ENCODE peak calls at places on chromosomes 1 and 21, in six cellular contexts. One of them, this sample, is unnamed.

GRCh38 chr1:210621712-210622111 is 293.0 kb downstream of the HHAT start:
- DNase-seq in HFF-Myc: no peak
- DNase-seq in fibroblast of lung: no peak
- DNase-seq in trophoblast cell: no peak
- DNase-seq in iPS DF 6.9: no peak
- DNase-seq in HCT116: no peak
- DNase-seq in this sample: no peak

GRCh38 chr1:119227446-119227845 is 87.0 kb upstream of the WARS2 start:
- DNase-seq in trophoblast cell: peak
- DNase-seq in HFF-Myc: no peak
- DNase-seq in fibroblast of lung: no peak
- DNase-seq in HCT116: no peak
- DNase-seq in iPS DF 6.9: no peak
- DNase-seq in this sample: no peak

GRCh38 chr1:197464039-197464438 is 196.0 kb downstream of the CRB1 start:
- DNase-seq in HFF-Myc: peak
- DNase-seq in HCT116: no peak
- DNase-seq in fibroblast of lung: peak
- DNase-seq in iPS DF 6.9: no peak
- DNase-seq in trophoblast cell: peak
- DNase-seq in this sample: peak

GRCh38 chr1:78690516-78690915 is 40.9 kb downstream of the IFI44 start:
- DNase-seq in trophoblast cell: peak
- DNase-seq in HCT116: no peak
- DNase-seq in HFF-Myc: no peak
- DNase-seq in fibroblast of lung: no peak
- DNase-seq in iPS DF 6.9: no peak
- DNase-seq in this sample: no peak

GRCh38 chr1:151840421-151840820 is 801 bp upstream of the C2CD4D start:
- DNase-seq in iPS DF 6.9: no peak
- DNase-seq in fibroblast of lung: no peak
- DNase-seq in HFF-Myc: no peak
- DNase-seq in HCT116: no peak
- DNase-seq in trophoblast cell: no peak
- DNase-seq in this sample: no peak

GRCh38 chr1:197677752-197678295 is 97.5 kb downstream of the DENND1B start:
- DNase-seq in fibroblast of lung: no peak
- DNase-seq in HFF-Myc: no peak
- DNase-seq in trophoblast cell: no peak
- DNase-seq in iPS DF 6.9: no peak
- DNase-seq in HCT116: no peak
- DNase-seq in this sample: no peak

GRCh38 chr21:45018131-45019075 is 56.0 kb upstream of the ADARB1 start:
- DNase-seq in HCT116: no peak
- DNase-seq in HFF-Myc: no peak
- DNase-seq in trophoblast cell: no peak
- DNase-seq in fibroblast of lung: no peak
- DNase-seq in iPS DF 6.9: no peak
- DNase-seq in this sample: no peak

GRCh38 chr21:18041012-18041411 is 203.6 kb upstream of the CHODL start:
- DNase-seq in HFF-Myc: no peak
- DNase-seq in fibroblast of lung: no peak
- DNase-seq in HCT116: no peak
- DNase-seq in iPS DF 6.9: peak
- DNase-seq in trophoblast cell: peak
- DNase-seq in this sample: peak

GRCh38 chr1:197924516-197925123 is 7.4 kb downstream of the LHX9 start:
- DNase-seq in iPS DF 6.9: no peak
- DNase-seq in trophoblast cell: peak
- DNase-seq in HCT116: peak
- DNase-seq in HFF-Myc: peak
- DNase-seq in fibroblast of lung: peak
- DNase-seq in this sample: peak

GRCh38 chr1:218259800-218260199 is 25.3 kb upstream of the RRP15 start:
- DNase-seq in fibroblast of lung: no peak
- DNase-seq in trophoblast cell: peak
- DNase-seq in HFF-Myc: no peak
- DNase-seq in HCT116: peak
- DNase-seq in iPS DF 6.9: no peak
- DNase-seq in this sample: no peak

GRCh38 chr1:215891266-215891665 is 324.2 kb downstream of the KCTD3 start:
- DNase-seq in fibroblast of lung: no peak
- DNase-seq in trophoblast cell: no peak
- DNase-seq in iPS DF 6.9: no peak
- DNase-seq in HFF-Myc: no peak
- DNase-seq in HCT116: no peak
- DNase-seq in this sample: no peak

GRCh38 chr1:86714159-86714558 is 9.8 kb downstream of the SH3GLB1 start:
- DNase-seq in fibroblast of lung: peak
- DNase-seq in HCT116: no peak
- DNase-seq in HFF-Myc: no peak
- DNase-seq in iPS DF 6.9: no peak
- DNase-seq in trophoblast cell: no peak
- DNase-seq in this sample: no peak

GRCh38 chr1:2386636-2387611 is 4.4 kb downstream of the MORN1 start:
- DNase-seq in iPS DF 6.9: no peak
- DNase-seq in HFF-Myc: no peak
- DNase-seq in fibroblast of lung: no peak
- DNase-seq in trophoblast cell: no peak
- DNase-seq in HCT116: no peak
- DNase-seq in this sample: no peak

GRCh38 chr1:234296481-234296880 is 76.8 kb upstream of the COA6 start:
- DNase-seq in iPS DF 6.9: no peak
- DNase-seq in fibroblast of lung: no peak
- DNase-seq in trophoblast cell: no peak
- DNase-seq in HFF-Myc: no peak
- DNase-seq in HCT116: no peak
- DNase-seq in this sample: no peak

GRCh38 chr1:194618101-194618500 is 1431.7 kb upstream of the B3GALT2 start:
- DNase-seq in fibroblast of lung: no peak
- DNase-seq in HFF-Myc: no peak
- DNase-seq in HCT116: no peak
- DNase-seq in trophoblast cell: no peak
- DNase-seq in iPS DF 6.9: no peak
- DNase-seq in this sample: no peak

GRCh38 chr21:27062441-27062840 is 95.6 kb upstream of the ADAMTS5 start:
- DNase-seq in HCT116: no peak
- DNase-seq in HFF-Myc: no peak
- DNase-seq in iPS DF 6.9: no peak
- DNase-seq in trophoblast cell: no peak
- DNase-seq in fibroblast of lung: peak
- DNase-seq in this sample: no peak

GRCh38 chr1:11935040-11935378 is 492 bp downstream of the PLOD1 start:
- DNase-seq in HCT116: no peak
- DNase-seq in iPS DF 6.9: no peak
- DNase-seq in fibroblast of lung: no peak
- DNase-seq in HFF-Myc: no peak
- DNase-seq in trophoblast cell: no peak
- DNase-seq in this sample: no peak

GRCh38 chr1:163897401-163898169 is 575.8 kb downstream of the NUF2 start:
- DNase-seq in HCT116: no peak
- DNase-seq in HFF-Myc: peak
- DNase-seq in trophoblast cell: no peak
- DNase-seq in fibroblast of lung: peak
- DNase-seq in iPS DF 6.9: no peak
- DNase-seq in this sample: no peak

GRCh38 chr1:10045480-10046355 is 13.0 kb downstream of the UBE4B start:
- DNase-seq in iPS DF 6.9: no peak
- DNase-seq in HCT116: no peak
- DNase-seq in fibroblast of lung: peak
- DNase-seq in trophoblast cell: no peak
- DNase-seq in HFF-Myc: no peak
- DNase-seq in this sample: no peak

GRCh38 chr1:212254853-212255363 is 30.3 kb upstream of the PPP2R5A start:
- DNase-seq in fibroblast of lung: no peak
- DNase-seq in iPS DF 6.9: no peak
- DNase-seq in trophoblast cell: no peak
- DNase-seq in HFF-Myc: no peak
- DNase-seq in HCT116: no peak
- DNase-seq in this sample: no peak

GRCh38 chr21:36321325-36322082 is 1.5 kb downstream of the MORC3 start:
- DNase-seq in iPS DF 6.9: no peak
- DNase-seq in trophoblast cell: peak
- DNase-seq in fibroblast of lung: peak
- DNase-seq in HCT116: no peak
- DNase-seq in HFF-Myc: no peak
- DNase-seq in this sample: no peak

GRCh38 chr1:1781526-1781903 is 3.2 kb upstream of the NADK start:
- DNase-seq in HFF-Myc: no peak
- DNase-seq in fibroblast of lung: no peak
- DNase-seq in iPS DF 6.9: no peak
- DNase-seq in trophoblast cell: no peak
- DNase-seq in HCT116: no peak
- DNase-seq in this sample: no peak

GRCh38 chr1:221366495-221367095 is 375.3 kb downstream of the DUSP10 start:
- DNase-seq in trophoblast cell: no peak
- DNase-seq in HCT116: no peak
- DNase-seq in HFF-Myc: no peak
- DNase-seq in iPS DF 6.9: no peak
- DNase-seq in fibroblast of lung: no peak
- DNase-seq in this sample: no peak

GRCh38 chr1:153443486-153443885 is 17.0 kb downstream of the S100A7 start:
- DNase-seq in fibroblast of lung: no peak
- DNase-seq in trophoblast cell: no peak
- DNase-seq in HFF-Myc: no peak
- DNase-seq in iPS DF 6.9: no peak
- DNase-seq in HCT116: no peak
- DNase-seq in this sample: no peak

GRCh38 chr1:53687886-53688285 is 51.1 kb downstream of the GLIS1 start:
- DNase-seq in trophoblast cell: no peak
- DNase-seq in HFF-Myc: no peak
- DNase-seq in fibroblast of lung: no peak
- DNase-seq in HCT116: no peak
- DNase-seq in iPS DF 6.9: no peak
- DNase-seq in this sample: no peak

GRCh38 chr1:21030201-21030600 is 146.5 kb downstream of the EIF4G3 start:
- DNase-seq in fibroblast of lung: no peak
- DNase-seq in HCT116: no peak
- DNase-seq in HFF-Myc: no peak
- DNase-seq in trophoblast cell: no peak
- DNase-seq in iPS DF 6.9: no peak
- DNase-seq in this sample: no peak

GRCh38 chr1:200985481-200985880 is 38.0 kb downstream of the KIF21B start:
- DNase-seq in HFF-Myc: no peak
- DNase-seq in HCT116: no peak
- DNase-seq in fibroblast of lung: no peak
- DNase-seq in iPS DF 6.9: no peak
- DNase-seq in trophoblast cell: no peak
- DNase-seq in this sample: no peak

GRCh38 chr1:156491151-156491949 is 9.2 kb downstream of the MEF2D start:
- DNase-seq in fibroblast of lung: no peak
- DNase-seq in HFF-Myc: no peak
- DNase-seq in trophoblast cell: no peak
- DNase-seq in HCT116: no peak
- DNase-seq in iPS DF 6.9: no peak
- DNase-seq in this sample: no peak

GRCh38 chr1:156492013-156492590 is 8.5 kb downstream of the MEF2D start:
- DNase-seq in trophoblast cell: no peak
- DNase-seq in HFF-Myc: no peak
- DNase-seq in iPS DF 6.9: no peak
- DNase-seq in HCT116: no peak
- DNase-seq in fibroblast of lung: no peak
- DNase-seq in this sample: no peak

GRCh38 chr1:156489166-156489934 is 11.2 kb downstream of the MEF2D start:
- DNase-seq in HFF-Myc: no peak
- DNase-seq in iPS DF 6.9: no peak
- DNase-seq in fibroblast of lung: no peak
- DNase-seq in HCT116: no peak
- DNase-seq in trophoblast cell: no peak
- DNase-seq in this sample: no peak

GRCh38 chr1:156489935-156490293 is 10.7 kb downstream of the MEF2D start:
- DNase-seq in iPS DF 6.9: no peak
- DNase-seq in HCT116: no peak
- DNase-seq in fibroblast of lung: no peak
- DNase-seq in trophoblast cell: no peak
- DNase-seq in HFF-Myc: no peak
- DNase-seq in this sample: no peak

GRCh38 chr1:156490401-156491032 is 10.1 kb downstream of the MEF2D start:
- DNase-seq in fibroblast of lung: no peak
- DNase-seq in iPS DF 6.9: no peak
- DNase-seq in HFF-Myc: no peak
- DNase-seq in trophoblast cell: no peak
- DNase-seq in HCT116: no peak
- DNase-seq in this sample: no peak
- H3K4me3 ChIP-seq in fibroblast of lung: no peak
- H3K4me3 ChIP-seq in iPS DF 6.9: no peak
- H3K4me3 ChIP-seq in HFF-Myc: peak
- H3K4me3 ChIP-seq in trophoblast cell: no peak
- H3K4me3 ChIP-seq in HCT116: no peak
- H3K4me3 ChIP-seq in this sample: no peak

GRCh38 chr1:155128469-155128754 is 736 bp downstream of the EFNA1 start:
- DNase-seq in HFF-Myc: no peak
- DNase-seq in HCT116: no peak
- DNase-seq in fibroblast of lung: no peak
- DNase-seq in trophoblast cell: no peak
- DNase-seq in iPS DF 6.9: no peak
- DNase-seq in this sample: no peak
- H3K4me3 ChIP-seq in HFF-Myc: peak
- H3K4me3 ChIP-seq in HCT116: peak
- H3K4me3 ChIP-seq in fibroblast of lung: no peak
- H3K4me3 ChIP-seq in trophoblast cell: peak
- H3K4me3 ChIP-seq in iPS DF 6.9: no peak
- H3K4me3 ChIP-seq in this sample: peak

GRCh38 chr1:111695801-111696200 is 43.4 kb downstream of the INKA2 start:
- DNase-seq in HCT116: no peak
- DNase-seq in fibroblast of lung: no peak
- DNase-seq in trophoblast cell: no peak
- DNase-seq in HFF-Myc: no peak
- DNase-seq in iPS DF 6.9: no peak
- DNase-seq in this sample: no peak

DNA sequence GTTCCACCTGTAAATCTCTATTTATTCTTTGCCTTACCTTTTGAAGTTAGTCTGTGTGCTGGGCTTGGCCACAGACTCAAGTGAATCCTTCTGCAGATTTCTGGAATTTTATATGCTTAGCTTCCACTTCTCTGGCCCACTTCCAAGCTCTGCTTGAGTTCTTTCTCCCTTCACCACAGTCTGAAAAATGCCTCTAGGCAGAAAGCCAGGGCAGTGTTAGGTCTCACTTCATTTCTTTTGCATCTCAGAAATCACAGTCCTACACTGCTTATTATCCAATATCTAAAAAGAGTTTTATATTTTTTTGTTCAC is 48.9 kb downstream of the INKA2 start:
- DNase-seq in trophoblast cell: no peak
- DNase-seq in iPS DF 6.9: no peak
- DNase-seq in HCT116: no peak
- DNase-seq in HFF-Myc: peak
- DNase-seq in fibroblast of lung: peak
- DNase-seq in this sample: peak
- H3K4me3 ChIP-seq in trophoblast cell: no peak
- H3K4me3 ChIP-seq in iPS DF 6.9: no peak
- H3K4me3 ChIP-seq in HCT116: no peak
- H3K4me3 ChIP-seq in HFF-Myc: no peak
- H3K4me3 ChIP-seq in fibroblast of lung: no peak
- H3K4me3 ChIP-seq in this sample: no peak

DNA sequence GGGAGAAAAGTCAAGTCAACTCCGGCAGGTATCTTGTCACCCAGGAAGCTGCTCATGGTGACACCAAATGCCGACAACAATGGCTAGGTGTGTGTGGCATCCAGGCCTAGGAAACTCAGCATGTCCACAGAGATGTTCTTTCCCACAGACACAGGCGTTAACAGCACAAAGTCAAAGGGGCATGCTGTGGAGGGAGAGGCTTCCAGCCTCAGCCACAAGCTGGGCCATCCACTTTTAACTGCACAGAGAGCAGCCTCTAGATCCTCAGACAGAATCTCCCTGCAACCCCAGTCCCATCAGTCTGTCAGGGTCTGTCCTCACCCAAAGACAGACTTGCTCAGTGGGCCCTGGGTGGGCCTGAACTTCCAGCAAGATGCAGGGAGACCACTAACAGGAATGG is 58.5 kb upstream of the BCAR3 start:
- DNase-seq in HCT116: no peak
- DNase-seq in iPS DF 6.9: no peak
- DNase-seq in trophoblast cell: no peak
- DNase-seq in fibroblast of lung: no peak
- DNase-seq in HFF-Myc: no peak
- DNase-seq in this sample: no peak
- H3K4me3 ChIP-seq in HCT116: no peak
- H3K4me3 ChIP-seq in iPS DF 6.9: no peak
- H3K4me3 ChIP-seq in trophoblast cell: no peak
- H3K4me3 ChIP-seq in fibroblast of lung: no peak
- H3K4me3 ChIP-seq in HFF-Myc: no peak
- H3K4me3 ChIP-seq in this sample: no peak